ENCODE peak calls at places on chromosomes 11 and 22, in seven cellular contexts. X is SHP77; R is WTC11; M is KG1; P is mesendoderm; C is CD4-positive, alpha-beta T cell; L is endothelial cell. V is an unnamed sample.

GRCh38 chr11:34501500-34501899 is 12.1 kb downstream of the ELF5 start:
- DNase-seq in X (no peak), R (no peak), M (no peak), P (no peak), C (no peak), L (no peak), V (peak)

GRCh38 chr11:69471329-69472052 is 10.0 kb upstream of the LINC01488 start:
- DNase-seq in X (no peak), R (no peak), M (no peak), P (peak), C (no peak), L (no peak), V (no peak)

GRCh38 chr11:18728658-18729057 is 2.7 kb upstream of the IGSF22 start:
- DNase-seq in X (no peak), R (no peak), M (no peak), P (no peak), C (no peak), L (no peak), V (no peak)

GRCh38 chr11:108743851-108744250 is 79.0 kb downstream of the DDX10 start:
- DNase-seq in X (no peak), R (no peak), M (no peak), P (no peak), C (no peak), L (no peak), V (no peak)

GRCh38 chr11:86205415-86206268 is 38.9 kb upstream of the EED start:
- DNase-seq in X (no peak), R (no peak), M (no peak), P (no peak), C (no peak), L (no peak), V (no peak)

GRCh38 chr11:72799441-72799840 is 5.6 kb upstream of the STARD10 start:
- DNase-seq in X (no peak), R (no peak), M (no peak), P (no peak), C (no peak), L (no peak), V (no peak)

GRCh38 chr11:100675115-100675650 is 11.9 kb upstream of the ARHGAP42 start:
- DNase-seq in X (no peak), R (no peak), M (no peak), P (peak), C (no peak), L (no peak), V (no peak)

GRCh38 chr11:104003491-104003890 is 32.9 kb upstream of the DDI1 start:
- DNase-seq in X (no peak), R (no peak), M (no peak), P (no peak), C (no peak), L (no peak), V (no peak)

GRCh38 chr22:46056169-46057041 is 79.4 kb upstream of the WNT7B start:
- DNase-seq in X (peak), R (peak), M (peak), P (no peak), C (no peak), L (no peak), V (no peak)

GRCh38 chr22:49663311-49663711 is 164.4 kb downstream of the BRD1 start:
- DNase-seq in X (no peak), R (no peak), M (no peak), P (no peak), C (no peak), L (no peak), V (no peak)

GRCh38 chr11:96038046-96038445 is 114.1 kb upstream of the MTMR2 start:
- DNase-seq in X (no peak), R (no peak), M (no peak), P (no peak), C (no peak), L (no peak), V (no peak)

GRCh38 chr22:48532986-48533385 is 1294.7 kb downstream of the BRD1 start:
- DNase-seq in X (no peak), R (no peak), M (no peak), P (no peak), C (no peak), L (no peak), V (no peak)

GRCh38 chr11:63682045-63682915 is 980 bp downstream of the RTN3 start:
- DNase-seq in X (peak), R (no peak), M (no peak), P (peak), C (no peak), L (no peak), V (no peak)

GRCh38 chr11:126919147-126919823 is 81.3 kb downstream of the KIRREL3 start:
- DNase-seq in X (no peak), R (no peak), M (no peak), P (no peak), C (no peak), L (no peak), V (no peak)

GRCh38 chr11:113193077-113193476 is 121.3 kb upstream of the TTC12 start:
- DNase-seq in X (no peak), R (no peak), M (no peak), P (no peak), C (no peak), L (no peak), V (no peak)

GRCh38 chr11:31813242-31813960 is 2.3 kb upstream of the PAX6 start:
- DNase-seq in X (no peak), R (peak), M (no peak), P (peak), C (no peak), L (no peak), V (no peak)

GRCh38 chr11:95788921-95789505 is 569 bp downstream of the FAM76B start:
- DNase-seq in X (peak), R (peak), M (peak), P (peak), C (no peak), L (peak), V (no peak)